ENCODE peak calls at places on chromosomes 2 and 18, in seven cellular contexts. One of them, this sample, is unnamed.

GRCh38 chr2:67215214-67215613 is 181.9 kb upstream of the ETAA1 start:
- DNase-seq in heart right ventricle: no peak
- DNase-seq in GM12865: peak
- DNase-seq in hepatocyte: peak
- DNase-seq in right lobe of liver: peak
- DNase-seq in left lung: no peak
- DNase-seq in B cell: no peak
- DNase-seq in this sample: no peak

GRCh38 chr18:35983818-35984217 is 11.3 kb downstream of the RMP24 start:
- DNase-seq in heart right ventricle: no peak
- DNase-seq in hepatocyte: no peak
- DNase-seq in left lung: no peak
- DNase-seq in right lobe of liver: no peak
- DNase-seq in B cell: no peak
- DNase-seq in GM12865: no peak
- DNase-seq in this sample: no peak

GRCh38 chr18:9495465-9495864 is 20.2 kb downstream of the RALBP1 start:
- DNase-seq in GM12865: no peak
- DNase-seq in B cell: no peak
- DNase-seq in right lobe of liver: no peak
- DNase-seq in hepatocyte: no peak
- DNase-seq in left lung: no peak
- DNase-seq in heart right ventricle: no peak
- DNase-seq in this sample: no peak

GRCh38 chr18:53946561-53946960 is 277.9 kb downstream of the MBD2 start:
- DNase-seq in GM12865: no peak
- DNase-seq in heart right ventricle: no peak
- DNase-seq in right lobe of liver: no peak
- DNase-seq in B cell: no peak
- DNase-seq in left lung: no peak
- DNase-seq in hepatocyte: no peak
- DNase-seq in this sample: no peak

GRCh38 chr18:56197460-56197859 is 440.9 kb downstream of the TXNL1 start:
- DNase-seq in B cell: no peak
- DNase-seq in hepatocyte: no peak
- DNase-seq in GM12865: no peak
- DNase-seq in left lung: no peak
- DNase-seq in heart right ventricle: no peak
- DNase-seq in right lobe of liver: no peak
- DNase-seq in this sample: no peak

GRCh38 chr2:29110916-29111315 is 4.3 kb upstream of the CLIP4 start:
- DNase-seq in right lobe of liver: no peak
- DNase-seq in GM12865: peak
- DNase-seq in B cell: no peak
- DNase-seq in heart right ventricle: no peak
- DNase-seq in hepatocyte: peak
- DNase-seq in left lung: no peak
- DNase-seq in this sample: peak

GRCh38 chr2:119859528-119859927 is 99.8 kb downstream of the PTPN4 start:
- DNase-seq in GM12865: no peak
- DNase-seq in hepatocyte: no peak
- DNase-seq in B cell: no peak
- DNase-seq in right lobe of liver: no peak
- DNase-seq in heart right ventricle: no peak
- DNase-seq in left lung: no peak
- DNase-seq in this sample: no peak

GRCh38 chr2:37630298-37630697 is 41.1 kb downstream of the CDC42EP3 start:
- DNase-seq in heart right ventricle: no peak
- DNase-seq in right lobe of liver: no peak
- DNase-seq in left lung: no peak
- DNase-seq in B cell: no peak
- DNase-seq in GM12865: no peak
- DNase-seq in hepatocyte: no peak
- DNase-seq in this sample: no peak

GRCh38 chr18:34801769-34802168 is 91.7 kb downstream of the DTNA start:
- DNase-seq in GM12865: no peak
- DNase-seq in hepatocyte: peak
- DNase-seq in left lung: no peak
- DNase-seq in B cell: no peak
- DNase-seq in heart right ventricle: no peak
- DNase-seq in right lobe of liver: no peak
- DNase-seq in this sample: no peak

GRCh38 chr18:22069916-22070315 is 99.5 kb upstream of the GATA6 start:
- DNase-seq in right lobe of liver: peak
- DNase-seq in GM12865: no peak
- DNase-seq in left lung: no peak
- DNase-seq in B cell: no peak
- DNase-seq in hepatocyte: no peak
- DNase-seq in heart right ventricle: no peak
- DNase-seq in this sample: no peak

GRCh38 chr2:23666241-23667025 is 260.5 kb downstream of the ATAD2B start:
- DNase-seq in heart right ventricle: no peak
- DNase-seq in B cell: no peak
- DNase-seq in GM12865: no peak
- DNase-seq in hepatocyte: no peak
- DNase-seq in right lobe of liver: no peak
- DNase-seq in left lung: no peak
- DNase-seq in this sample: no peak

GRCh38 chr2:46720592-46721185 is 194.9 kb downstream of the MCFD2 start:
- DNase-seq in heart right ventricle: no peak
- DNase-seq in B cell: no peak
- DNase-seq in GM12865: peak
- DNase-seq in left lung: no peak
- DNase-seq in right lobe of liver: no peak
- DNase-seq in hepatocyte: no peak
- DNase-seq in this sample: no peak

GRCh38 chr2:42105330-42106256 is 57.8 kb downstream of the PKDCC start:
- DNase-seq in hepatocyte: no peak
- DNase-seq in B cell: peak
- DNase-seq in GM12865: peak
- DNase-seq in right lobe of liver: peak
- DNase-seq in heart right ventricle: peak
- DNase-seq in left lung: peak
- DNase-seq in this sample: peak

GRCh38 chr2:14816069-14816738 is 183.7 kb downstream of the LRATD1 start:
- DNase-seq in heart right ventricle: no peak
- DNase-seq in B cell: no peak
- DNase-seq in left lung: no peak
- DNase-seq in hepatocyte: no peak
- DNase-seq in right lobe of liver: no peak
- DNase-seq in GM12865: no peak
- DNase-seq in this sample: no peak

GRCh38 chr2:23627236-23627990 is 242.4 kb downstream of the KLHL29 start:
- DNase-seq in left lung: no peak
- DNase-seq in right lobe of liver: no peak
- DNase-seq in B cell: no peak
- DNase-seq in hepatocyte: no peak
- DNase-seq in GM12865: no peak
- DNase-seq in heart right ventricle: no peak
- DNase-seq in this sample: no peak

GRCh38 chr2:71528749-71529148 is 75.4 kb downstream of the DYSF start:
- DNase-seq in left lung: no peak
- DNase-seq in B cell: peak
- DNase-seq in heart right ventricle: no peak
- DNase-seq in GM12865: no peak
- DNase-seq in hepatocyte: no peak
- DNase-seq in right lobe of liver: no peak
- DNase-seq in this sample: no peak

GRCh38 chr2:101699939-101700442 is 2.5 kb downstream of the MAP4K4 start:
- DNase-seq in heart right ventricle: no peak
- DNase-seq in B cell: no peak
- DNase-seq in right lobe of liver: no peak
- DNase-seq in left lung: no peak
- DNase-seq in GM12865: no peak
- DNase-seq in hepatocyte: no peak
- DNase-seq in this sample: no peak

GRCh38 chr2:112480540-112481049 is 1.4 kb upstream of the TTL start:
- DNase-seq in GM12865: peak
- DNase-seq in heart right ventricle: no peak
- DNase-seq in B cell: peak
- DNase-seq in left lung: no peak
- DNase-seq in hepatocyte: peak
- DNase-seq in right lobe of liver: no peak
- DNase-seq in this sample: peak

GRCh38 chr2:240960309-240960962 is 38.0 kb upstream of the SNED1 start:
- DNase-seq in right lobe of liver: peak
- DNase-seq in GM12865: no peak
- DNase-seq in heart right ventricle: peak
- DNase-seq in left lung: peak
- DNase-seq in B cell: no peak
- DNase-seq in hepatocyte: peak
- DNase-seq in this sample: peak

GRCh38 chr2:123596649-123597048 is 428.4 kb upstream of the CNTNAP5 start:
- DNase-seq in heart right ventricle: no peak
- DNase-seq in left lung: no peak
- DNase-seq in hepatocyte: no peak
- DNase-seq in right lobe of liver: no peak
- DNase-seq in GM12865: no peak
- DNase-seq in B cell: no peak
- DNase-seq in this sample: no peak

GRCh38 chr2:108034843-108035242 is 48.5 kb downstream of the SLC5A7 start:
- DNase-seq in right lobe of liver: no peak
- DNase-seq in GM12865: no peak
- DNase-seq in hepatocyte: no peak
- DNase-seq in left lung: no peak
- DNase-seq in B cell: no peak
- DNase-seq in heart right ventricle: no peak
- DNase-seq in this sample: no peak

GRCh38 chr2:3480352-3481010 is 38.9 kb downstream of the ADI1 start:
- DNase-seq in B cell: no peak
- DNase-seq in hepatocyte: peak
- DNase-seq in right lobe of liver: peak
- DNase-seq in left lung: no peak
- DNase-seq in heart right ventricle: no peak
- DNase-seq in GM12865: no peak
- DNase-seq in this sample: no peak

GRCh38 chr18:3447035-3447894 is 2.7 kb upstream of the TGIF1 start:
- DNase-seq in B cell: no peak
- DNase-seq in GM12865: no peak
- DNase-seq in right lobe of liver: peak
- DNase-seq in left lung: peak
- DNase-seq in heart right ventricle: peak
- DNase-seq in hepatocyte: peak
- DNase-seq in this sample: no peak

GRCh38 chr2:9256570-9257043 is 50.0 kb downstream of the ASAP2 start:
- DNase-seq in right lobe of liver: no peak
- DNase-seq in B cell: peak
- DNase-seq in left lung: no peak
- DNase-seq in heart right ventricle: no peak
- DNase-seq in hepatocyte: no peak
- DNase-seq in GM12865: no peak
- DNase-seq in this sample: no peak

GRCh38 chr2:48566582-48566981 is 36.6 kb downstream of the STON1 start:
- DNase-seq in GM12865: no peak
- DNase-seq in right lobe of liver: no peak
- DNase-seq in heart right ventricle: no peak
- DNase-seq in B cell: no peak
- DNase-seq in left lung: no peak
- DNase-seq in hepatocyte: peak
- DNase-seq in this sample: no peak
- TF ChIP-seq CTCF in GM12865: no peak
- TF ChIP-seq CTCF in right lobe of liver: peak
- TF ChIP-seq CTCF in heart right ventricle: no peak
- TF ChIP-seq CTCF in B cell: no peak
- TF ChIP-seq CTCF in left lung: peak
- TF ChIP-seq CTCF in hepatocyte: peak
- TF ChIP-seq CTCF in this sample: no peak

DNA sequence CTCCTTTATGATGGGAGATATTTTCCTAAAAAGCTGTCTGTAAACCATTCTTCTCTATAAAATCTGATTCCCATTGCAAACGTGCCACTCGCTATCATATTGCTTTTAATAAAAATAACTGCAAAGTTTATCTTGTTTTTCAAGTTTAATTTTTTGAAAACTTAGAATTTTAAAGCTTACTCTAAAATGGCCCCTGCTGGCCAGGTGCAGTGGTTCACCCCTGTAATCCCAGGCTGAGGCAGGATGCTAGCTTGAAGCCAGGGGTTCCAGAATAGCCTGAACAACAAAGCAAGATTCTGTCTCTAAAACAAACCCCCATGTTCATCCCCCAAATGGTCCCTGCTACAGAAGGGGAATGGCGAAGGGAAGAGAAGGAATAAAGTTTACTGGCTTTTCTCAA is 25.6 kb downstream of the CNRIP1 start:
- DNase-seq in right lobe of liver: no peak
- DNase-seq in hepatocyte: no peak
- DNase-seq in GM12865: no peak
- DNase-seq in heart right ventricle: no peak
- DNase-seq in B cell: no peak
- DNase-seq in left lung: no peak
- DNase-seq in this sample: no peak
- TF ChIP-seq CTCF in right lobe of liver: no peak
- TF ChIP-seq CTCF in hepatocyte: no peak
- TF ChIP-seq CTCF in GM12865: peak
- TF ChIP-seq CTCF in heart right ventricle: no peak
- TF ChIP-seq CTCF in B cell: no peak
- TF ChIP-seq CTCF in left lung: no peak
- TF ChIP-seq CTCF in this sample: no peak

GRCh38 chr2:224930990-224931389 is 111.3 kb downstream of the DOCK10 start:
- DNase-seq in right lobe of liver: no peak
- DNase-seq in GM12865: no peak
- DNase-seq in heart right ventricle: no peak
- DNase-seq in B cell: no peak
- DNase-seq in hepatocyte: no peak
- DNase-seq in left lung: no peak
- DNase-seq in this sample: no peak
- TF ChIP-seq CTCF in right lobe of liver: no peak
- TF ChIP-seq CTCF in GM12865: peak
- TF ChIP-seq CTCF in heart right ventricle: no peak
- TF ChIP-seq CTCF in B cell: peak
- TF ChIP-seq CTCF in hepatocyte: no peak
- TF ChIP-seq CTCF in left lung: no peak
- TF ChIP-seq CTCF in this sample: peak

GRCh38 chr2:140861666-140862065 is 1269.2 kb downstream of the LRP1B start:
- DNase-seq in heart right ventricle: no peak
- DNase-seq in left lung: no peak
- DNase-seq in right lobe of liver: no peak
- DNase-seq in B cell: no peak
- DNase-seq in hepatocyte: no peak
- DNase-seq in GM12865: no peak
- DNase-seq in this sample: no peak

GRCh38 chr2:140865851-140866250 is 1265.0 kb downstream of the LRP1B start:
- DNase-seq in B cell: no peak
- DNase-seq in right lobe of liver: no peak
- DNase-seq in heart right ventricle: no peak
- DNase-seq in hepatocyte: no peak
- DNase-seq in GM12865: no peak
- DNase-seq in left lung: no peak
- DNase-seq in this sample: no peak

GRCh38 chr2:140869107-140869506 is 1261.7 kb downstream of the LRP1B start:
- DNase-seq in hepatocyte: no peak
- DNase-seq in B cell: no peak
- DNase-seq in right lobe of liver: no peak
- DNase-seq in heart right ventricle: no peak
- DNase-seq in GM12865: no peak
- DNase-seq in left lung: no peak
- DNase-seq in this sample: no peak

DNA sequence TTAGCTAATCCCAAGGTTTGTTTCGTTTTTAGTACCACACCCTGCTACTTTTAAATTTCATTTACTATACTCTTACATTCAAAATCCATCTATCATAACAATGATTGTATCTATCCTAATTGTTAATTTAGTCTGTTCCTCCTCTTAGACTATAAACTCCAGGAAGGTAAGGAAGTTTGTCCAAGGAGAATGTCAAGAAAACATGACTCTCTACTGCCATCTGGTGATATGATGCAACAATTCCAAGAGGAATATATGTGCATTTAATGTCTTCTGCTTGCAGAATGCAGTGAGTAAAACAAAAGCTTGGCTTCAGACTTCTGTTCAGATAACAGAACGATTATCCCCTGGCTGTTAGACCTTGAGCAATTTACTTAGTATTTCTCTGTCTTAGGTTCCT is 1267.1 kb downstream of the LRP1B start:
- DNase-seq in left lung: no peak
- DNase-seq in heart right ventricle: no peak
- DNase-seq in right lobe of liver: no peak
- DNase-seq in hepatocyte: peak
- DNase-seq in B cell: no peak
- DNase-seq in GM12865: peak
- DNase-seq in this sample: peak
- TF ChIP-seq CTCF in left lung: peak
- TF ChIP-seq CTCF in heart right ventricle: peak
- TF ChIP-seq CTCF in right lobe of liver: peak
- TF ChIP-seq CTCF in hepatocyte: peak
- TF ChIP-seq CTCF in B cell: peak
- TF ChIP-seq CTCF in GM12865: peak
- TF ChIP-seq CTCF in this sample: peak